ENCODE peak calls at places on chromosomes 13 and 19, in four cellular contexts. One of them, this sample, is unnamed.

GRCh38 chr13:69755101-69755500 is 352.5 kb upstream of the ATXN8OS start:
- DNase-seq in astrocyte of the cerebellum: no peak
- DNase-seq in CD8-positive, alpha-beta T cell: no peak
- DNase-seq in cardiac muscle cell: no peak
- DNase-seq in this sample: no peak

GRCh38 chr19:10353793-10354391 is 14.5 kb upstream of the ICAM3 start:
- DNase-seq in astrocyte of the cerebellum: no peak
- DNase-seq in CD8-positive, alpha-beta T cell: no peak
- DNase-seq in cardiac muscle cell: peak
- DNase-seq in this sample: no peak

GRCh38 chr19:19575411-19575810 is 37.3 kb downstream of the CILP2 start:
- DNase-seq in astrocyte of the cerebellum: no peak
- DNase-seq in CD8-positive, alpha-beta T cell: no peak
- DNase-seq in cardiac muscle cell: no peak
- DNase-seq in this sample: no peak

GRCh38 chr13:44198826-44199225 is 174.8 kb upstream of the SERP2 start:
- DNase-seq in astrocyte of the cerebellum: no peak
- DNase-seq in CD8-positive, alpha-beta T cell: no peak
- DNase-seq in cardiac muscle cell: no peak
- DNase-seq in this sample: no peak

GRCh38 chr13:49113526-49114286 is 106.4 kb upstream of the MLNR start:
- DNase-seq in astrocyte of the cerebellum: peak
- DNase-seq in CD8-positive, alpha-beta T cell: no peak
- DNase-seq in cardiac muscle cell: no peak
- DNase-seq in this sample: no peak

GRCh38 chr13:80309926-80310325 is 31.0 kb downstream of the SPRY2 start:
- DNase-seq in astrocyte of the cerebellum: no peak
- DNase-seq in CD8-positive, alpha-beta T cell: no peak
- DNase-seq in cardiac muscle cell: no peak
- DNase-seq in this sample: no peak

GRCh38 chr19:5339950-5340636 is 519 bp downstream of the PTPRS start:
- DNase-seq in astrocyte of the cerebellum: no peak
- DNase-seq in CD8-positive, alpha-beta T cell: no peak
- DNase-seq in cardiac muscle cell: peak
- DNase-seq in this sample: no peak

GRCh38 chr13:28324181-28324789 is 170.6 kb downstream of the FLT1 start:
- DNase-seq in astrocyte of the cerebellum: no peak
- DNase-seq in CD8-positive, alpha-beta T cell: peak
- DNase-seq in cardiac muscle cell: peak
- DNase-seq in this sample: peak

GRCh38 chr13:70809588-70809987 is 701.3 kb upstream of the KLHL1 start:
- DNase-seq in astrocyte of the cerebellum: no peak
- DNase-seq in CD8-positive, alpha-beta T cell: no peak
- DNase-seq in cardiac muscle cell: no peak
- DNase-seq in this sample: no peak

GRCh38 chr13:53201454-53202225 is 173.0 kb downstream of the OLFM4 start:
- DNase-seq in astrocyte of the cerebellum: no peak
- DNase-seq in CD8-positive, alpha-beta T cell: no peak
- DNase-seq in cardiac muscle cell: peak
- DNase-seq in this sample: peak

GRCh38 chr13:53198699-53199098 is 170.1 kb downstream of the OLFM4 start:
- DNase-seq in astrocyte of the cerebellum: no peak
- DNase-seq in CD8-positive, alpha-beta T cell: no peak
- DNase-seq in cardiac muscle cell: no peak
- DNase-seq in this sample: no peak

GRCh38 chr13:53200075-53200474 is 171.5 kb downstream of the OLFM4 start:
- DNase-seq in astrocyte of the cerebellum: no peak
- DNase-seq in CD8-positive, alpha-beta T cell: no peak
- DNase-seq in cardiac muscle cell: no peak
- DNase-seq in this sample: no peak

GRCh38 chr13:53198017-53198416 is 169.4 kb downstream of the OLFM4 start:
- DNase-seq in astrocyte of the cerebellum: no peak
- DNase-seq in CD8-positive, alpha-beta T cell: no peak
- DNase-seq in cardiac muscle cell: peak
- DNase-seq in this sample: no peak

DNA sequence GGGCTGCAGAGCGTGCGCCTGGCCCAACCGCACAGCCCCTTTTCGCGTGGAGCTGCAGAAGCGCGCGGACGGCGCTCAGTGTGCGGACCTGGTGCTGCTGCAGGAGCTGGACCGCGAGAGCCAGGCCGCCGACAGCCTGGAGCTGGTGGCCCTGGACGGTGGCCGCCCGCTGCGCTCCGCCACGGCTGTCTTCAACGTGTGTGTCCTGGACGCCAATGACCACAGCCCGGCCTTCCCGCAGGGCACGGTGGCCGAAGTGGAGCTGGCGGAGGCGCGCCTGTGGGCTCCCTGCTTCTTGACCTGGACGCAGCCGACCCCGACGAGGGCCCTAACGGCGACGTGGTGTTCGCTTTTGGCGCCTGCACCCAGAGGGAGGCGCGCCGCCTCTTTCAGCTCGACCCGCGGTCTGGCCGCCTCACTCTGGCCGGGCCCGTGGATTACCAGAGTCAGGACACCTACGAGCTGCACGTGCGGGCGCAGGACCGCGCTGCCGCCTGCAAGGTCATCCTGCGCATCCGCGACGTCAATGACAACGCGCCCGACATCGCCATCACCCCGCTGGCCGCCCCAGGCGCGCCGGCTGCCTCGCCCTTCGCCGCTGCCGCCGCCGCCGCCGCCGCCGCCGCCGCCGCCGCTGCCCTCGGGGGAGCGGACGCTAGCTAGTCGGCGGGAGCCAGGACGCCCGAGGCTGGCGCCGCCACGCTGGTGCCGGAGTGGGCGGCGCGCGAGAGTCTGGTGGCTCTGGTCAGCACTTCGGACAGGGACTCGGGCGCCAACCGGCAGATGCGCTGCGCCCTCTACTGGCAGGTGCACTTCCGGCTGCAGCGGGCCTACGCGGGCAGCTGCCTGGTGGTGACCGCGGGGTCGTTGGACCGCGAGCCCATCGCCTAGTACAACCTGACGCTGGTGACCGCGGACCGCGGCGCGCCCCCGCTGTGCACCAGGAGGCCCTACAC is 172.2 kb downstream of the OLFM4 start:
- DNase-seq in astrocyte of the cerebellum: no peak
- DNase-seq in CD8-positive, alpha-beta T cell: no peak
- DNase-seq in cardiac muscle cell: peak
- DNase-seq in this sample: peak
- TF ChIP-seq CTCF in astrocyte of the cerebellum: peak
- TF ChIP-seq CTCF in CD8-positive, alpha-beta T cell: no peak
- TF ChIP-seq CTCF in cardiac muscle cell: peak
- TF ChIP-seq CTCF in this sample: peak

GRCh38 chr13:36986462-36987240 is 12.5 kb downstream of the ALG5 start:
- DNase-seq in astrocyte of the cerebellum: no peak
- DNase-seq in CD8-positive, alpha-beta T cell: no peak
- DNase-seq in cardiac muscle cell: no peak
- DNase-seq in this sample: no peak

GRCh38 chr13:36997716-36998427 is 1.3 kb downstream of the ALG5 start:
- DNase-seq in astrocyte of the cerebellum: no peak
- DNase-seq in CD8-positive, alpha-beta T cell: no peak
- DNase-seq in cardiac muscle cell: no peak
- DNase-seq in this sample: no peak

DNA sequence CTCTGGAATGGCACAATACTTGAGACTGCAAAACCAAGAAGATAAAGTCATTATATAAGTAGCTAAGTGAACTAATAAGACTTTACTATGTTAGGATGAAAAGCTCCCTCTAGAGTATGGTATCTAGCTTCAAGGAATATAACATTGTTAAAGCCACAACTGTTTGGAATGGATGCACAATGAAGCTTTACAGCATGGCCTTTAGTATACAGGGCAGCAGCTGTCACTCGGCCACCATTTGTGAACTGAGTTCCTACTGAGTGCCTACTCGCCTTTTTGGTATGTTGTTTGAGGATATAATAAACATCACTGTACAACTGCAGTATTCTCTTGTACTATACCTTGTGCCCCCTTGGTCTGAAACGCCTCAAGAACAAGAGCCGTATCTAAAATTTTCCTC is 6.8 kb downstream of the ALG5 start:
- DNase-seq in astrocyte of the cerebellum: no peak
- DNase-seq in CD8-positive, alpha-beta T cell: no peak
- DNase-seq in cardiac muscle cell: no peak
- DNase-seq in this sample: no peak
- TF ChIP-seq CTCF in astrocyte of the cerebellum: no peak
- TF ChIP-seq CTCF in CD8-positive, alpha-beta T cell: no peak
- TF ChIP-seq CTCF in cardiac muscle cell: no peak
- TF ChIP-seq CTCF in this sample: no peak

GRCh38 chr19:7497292-7497691 is 8.5 kb upstream of the PEX11G start:
- DNase-seq in astrocyte of the cerebellum: no peak
- DNase-seq in CD8-positive, alpha-beta T cell: no peak
- DNase-seq in cardiac muscle cell: no peak
- DNase-seq in this sample: no peak
- TF ChIP-seq CTCF in astrocyte of the cerebellum: peak
- TF ChIP-seq CTCF in CD8-positive, alpha-beta T cell: peak
- TF ChIP-seq CTCF in cardiac muscle cell: peak
- TF ChIP-seq CTCF in this sample: peak

GRCh38 chr13:30156270-30156669 is 151.1 kb downstream of the KATNAL1 start:
- DNase-seq in astrocyte of the cerebellum: no peak
- DNase-seq in CD8-positive, alpha-beta T cell: no peak
- DNase-seq in cardiac muscle cell: no peak
- DNase-seq in this sample: no peak

GRCh38 chr13:30156826-30157615 is 150.3 kb downstream of the KATNAL1 start:
- DNase-seq in astrocyte of the cerebellum: no peak
- DNase-seq in CD8-positive, alpha-beta T cell: no peak
- DNase-seq in cardiac muscle cell: no peak
- DNase-seq in this sample: no peak

GRCh38 chr13:30157616-30157993 is 149.7 kb downstream of the KATNAL1 start:
- DNase-seq in astrocyte of the cerebellum: no peak
- DNase-seq in CD8-positive, alpha-beta T cell: no peak
- DNase-seq in cardiac muscle cell: no peak
- DNase-seq in this sample: no peak

GRCh38 chr13:30159446-30159839 is 147.9 kb downstream of the KATNAL1 start:
- DNase-seq in astrocyte of the cerebellum: peak
- DNase-seq in CD8-positive, alpha-beta T cell: peak
- DNase-seq in cardiac muscle cell: no peak
- DNase-seq in this sample: no peak

DNA sequence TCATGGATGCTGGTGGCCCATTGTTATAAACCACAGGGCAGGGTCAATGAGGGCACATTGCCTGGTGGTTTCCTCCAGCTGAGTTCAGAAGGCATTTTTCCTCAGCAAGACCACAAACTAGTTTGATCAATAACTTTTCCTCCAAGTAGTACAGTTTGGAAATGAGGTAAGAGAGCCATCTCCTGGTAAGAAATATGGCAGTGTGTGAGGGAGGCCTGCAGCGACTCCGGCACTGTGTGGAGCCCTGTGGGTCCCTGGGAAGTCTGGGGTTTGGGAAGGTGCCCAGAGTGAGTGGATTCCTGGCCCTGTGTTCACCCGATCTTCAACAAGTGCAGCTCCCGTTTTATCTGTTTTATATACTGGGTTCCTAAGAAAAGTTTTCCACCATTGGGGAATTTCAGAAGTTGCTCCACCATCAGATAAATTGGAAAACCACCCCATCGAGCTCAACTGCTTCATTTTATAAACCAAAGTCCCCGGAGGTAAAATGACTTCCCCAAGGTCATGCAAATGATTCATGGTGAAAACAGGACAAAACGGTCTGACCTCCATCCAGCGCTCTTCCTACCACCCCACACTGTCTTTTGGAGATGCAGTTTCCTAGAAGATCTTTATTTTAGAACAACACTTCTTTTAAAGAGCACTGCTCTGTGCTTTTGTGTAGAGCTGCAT is 148.4 kb downstream of the KATNAL1 start:
- DNase-seq in astrocyte of the cerebellum: peak
- DNase-seq in CD8-positive, alpha-beta T cell: no peak
- DNase-seq in cardiac muscle cell: no peak
- DNase-seq in this sample: no peak
- TF ChIP-seq CTCF in astrocyte of the cerebellum: peak
- TF ChIP-seq CTCF in CD8-positive, alpha-beta T cell: peak
- TF ChIP-seq CTCF in cardiac muscle cell: peak
- TF ChIP-seq CTCF in this sample: peak

DNA sequence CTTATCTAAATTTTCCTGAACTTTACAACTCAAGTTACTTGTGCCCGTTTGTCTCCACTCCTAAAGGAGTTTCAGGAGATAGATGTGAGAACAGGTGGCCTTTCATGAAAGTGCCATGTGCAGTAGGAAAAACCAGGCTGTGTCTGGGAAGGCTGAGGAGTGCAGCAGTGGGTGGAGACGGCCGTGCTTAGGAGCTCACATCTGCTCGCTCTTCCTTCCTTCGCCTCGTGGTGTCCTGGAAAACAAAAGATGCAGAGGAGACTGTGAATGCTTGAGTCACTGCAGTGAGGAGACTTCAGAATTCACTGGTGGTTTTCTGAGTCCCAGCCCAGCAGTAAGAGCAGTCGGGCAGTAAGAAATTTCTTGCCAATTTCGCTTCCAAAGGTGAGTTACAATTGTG is 138.4 kb upstream of the RNF113B start:
- DNase-seq in astrocyte of the cerebellum: no peak
- DNase-seq in CD8-positive, alpha-beta T cell: no peak
- DNase-seq in cardiac muscle cell: no peak
- DNase-seq in this sample: no peak
- TF ChIP-seq CTCF in astrocyte of the cerebellum: peak
- TF ChIP-seq CTCF in CD8-positive, alpha-beta T cell: no peak
- TF ChIP-seq CTCF in cardiac muscle cell: no peak
- TF ChIP-seq CTCF in this sample: no peak

DNA sequence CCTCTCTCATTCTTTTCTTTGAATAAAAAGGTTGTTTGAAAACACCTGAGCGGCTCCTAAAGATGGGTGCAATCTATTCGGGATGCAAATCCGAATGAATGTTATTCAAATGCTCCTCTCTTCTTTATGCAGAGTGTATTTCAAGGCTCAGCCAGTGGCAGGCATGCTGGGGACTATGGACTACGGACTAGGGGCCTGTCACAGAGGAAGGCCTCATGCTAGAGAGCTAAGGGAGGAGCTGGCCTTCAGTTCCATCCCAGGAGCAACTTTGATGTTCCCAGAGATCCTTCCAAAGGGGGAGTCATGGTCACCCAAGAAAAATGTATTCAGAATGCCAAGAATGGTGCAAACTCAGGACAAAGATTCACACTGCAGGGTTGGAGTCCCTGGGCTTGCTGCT is 9.3 kb downstream of the ALOX5AP start:
- DNase-seq in astrocyte of the cerebellum: no peak
- DNase-seq in CD8-positive, alpha-beta T cell: no peak
- DNase-seq in cardiac muscle cell: no peak
- DNase-seq in this sample: no peak
- TF ChIP-seq CTCF in astrocyte of the cerebellum: no peak
- TF ChIP-seq CTCF in CD8-positive, alpha-beta T cell: no peak
- TF ChIP-seq CTCF in cardiac muscle cell: no peak
- TF ChIP-seq CTCF in this sample: no peak